ENCODE peak calls at places on chromosomes 2 and 18, in six cellular contexts. Q is cardiac septum; E is IMR-90; Y is astrocyte of the cerebellum; C is activated CD4-positive, alpha-beta T cell treated with anti-CD3 and anti-CD28 coated beads, Interleukin-2, amount 50 U/mL, for 48 hours; L is coronary artery. D is an unnamed sample.

GRCh38 chr18:77108001-77108692 is 24.4 kb downstream of the MBP start:
- DNase-seq in L (no peak), Y (peak; percentile 50), C (peak; percentile 65), Q (no peak), E (peak; percentile 92), D (no peak)

GRCh38 chr2:165874445-165875039 is 79.0 kb downstream of the TTC21B start:
- DNase-seq in Y (peak; percentile 73), E (peak; percentile 75), Q (no peak), C (no peak), L (no peak), D (no peak)

GRCh38 chr2:10305254-10305635 is 2.5 kb downstream of the HPCAL1 start:
- DNase-seq in L (no peak), C (peak; percentile 66), E (no peak), Q (no peak), Y (no peak), D (no peak)

GRCh38 chr2:73776869-73777519 is 2.9 kb downstream of the DUSP11 start:
- DNase-seq in Y (no peak), L (no peak), E (peak; percentile 70), Q (no peak), C (no peak), D (no peak)

GRCh38 chr2:132037527-132038178 is 124.1 kb downstream of the ANKRD30BL start:
- DNase-seq in L (no peak), C (peak; percentile 3), Y (no peak), E (no peak), Q (no peak), D (no peak)

GRCh38 chr18:69882965-69883668 is 64.6 kb downstream of the CD226 start:
- DNase-seq in E (no peak), Y (no peak), Q (no peak), C (no peak), L (no peak), D (no peak)

GRCh38 chr2:112980537-112980936 is 2.7 kb downstream of the IL36G start:
- DNase-seq in E (no peak), Y (no peak), L (no peak), C (no peak), Q (no peak), D (no peak)

GRCh38 chr2:50344509-50345106 is 687.3 kb downstream of the NRXN1 start:
- DNase-seq in C (no peak), L (no peak), Q (no peak), E (no peak), Y (no peak), D (no peak)

GRCh38 chr2:229300814-229301213 is 29.7 kb upstream of the PID1 start:
- DNase-seq in Q (no peak), Y (no peak), E (no peak), C (no peak), L (no peak), D (no peak)

GRCh38 chr2:108971661-108972566 is 17.1 kb downstream of the EDAR start:
- DNase-seq in Q (no peak), Y (no peak), L (no peak), E (no peak), C (no peak), D (no peak)

GRCh38 chr2:194566907-194567660 is 1089.9 kb upstream of the SLC39A10 start:
- DNase-seq in L (no peak), Q (no peak), C (no peak), Y (no peak), E (no peak), D (no peak)

GRCh38 chr2:72325592-72326422 is 178.1 kb upstream of the CYP26B1 start:
- DNase-seq in Q (no peak), Y (no peak), C (peak; percentile 20), L (no peak), E (peak; percentile 1), D (no peak)

GRCh38 chr2:70688427-70688826 is 79.6 kb downstream of the ADD2 start:
- DNase-seq in L (peak; percentile 22), E (no peak), C (no peak), Y (no peak), Q (peak; percentile 29), D (no peak)

GRCh38 chr2:68727698-68728375 is 6.8 kb upstream of the ARHGAP25 start:
- DNase-seq in E (peak; percentile 90), C (no peak), Q (no peak), L (no peak), Y (peak; percentile 20), D (no peak)

GRCh38 chr2:120908314-120908975 is 172.8 kb downstream of the GLI2 start:
- DNase-seq in Y (no peak), L (no peak), E (peak; percentile 18), C (no peak), Q (no peak), D (no peak)

GRCh38 chr18:32460046-32460785 is 10.5 kb downstream of the GAREM1 start:
- DNase-seq in C (no peak), E (no peak), Q (no peak), L (no peak), Y (no peak), D (no peak)